ENCODE peak calls at places on chromosome 20, in four cellular contexts. W is cardiac fibroblast, L is stomach, E is foreskin fibroblast. T is an unnamed sample.

GRCh38 chr20:57553376-57554018 is 7.4 kb upstream of the PCK1 start:
- DNase-seq in W (no peak), L (no peak), E (peak), T (no peak)

GRCh38 chr20:19633985-19634384 is 124.1 kb upstream of the RIN2 start:
- DNase-seq in W (no peak), L (no peak), E (peak), T (no peak)

GRCh38 chr20:64024141-64024990 is 11.6 kb upstream of the C20orf204 start:
- DNase-seq in W (no peak), L (no peak), E (no peak), T (no peak)

GRCh38 chr20:38985603-38986170 is 23.5 kb downstream of the DHX35 start:
- DNase-seq in W (peak), L (no peak), E (peak), T (no peak)

GRCh38 chr20:10448270-10449156 is 13.4 kb downstream of the SLX4IP start:
- DNase-seq in W (peak), L (no peak), E (peak), T (no peak)

GRCh38 chr20:46173652-46174468 is 55.7 kb downstream of the CD40 start:
- DNase-seq in W (no peak), L (no peak), E (no peak), T (no peak)

GRCh38 chr20:59177266-59178250 is 13.9 kb downstream of the ZNF831 start:
- DNase-seq in W (no peak), L (no peak), E (no peak), T (no peak)

GRCh38 chr20:12963456-12963855 is 45.3 kb upstream of the SPTLC3 start:
- DNase-seq in W (no peak), L (no peak), E (no peak), T (no peak)

GRCh38 chr20:48807586-48808381 is 20.0 kb downstream of the PREX1 start:
- DNase-seq in W (peak), L (no peak), E (peak), T (no peak)

GRCh38 chr20:17227669-17228623 is 1.1 kb downstream of the PCSK2 start:
- DNase-seq in W (no peak), L (no peak), E (peak), T (no peak)

GRCh38 chr20:32354592-32355416 is 3.3 kb upstream of the ASXL1 start:
- DNase-seq in W (peak), L (no peak), E (peak), T (peak)

GRCh38 chr20:44019638-44020335 is 105.1 kb downstream of the TOX2 start:
- DNase-seq in W (peak), L (no peak), E (peak), T (peak)

GRCh38 chr20:32139947-32140346 is 30.4 kb downstream of the TM9SF4 start:
- DNase-seq in W (no peak), L (no peak), E (no peak), T (no peak)

GRCh38 chr20:43804781-43805180 is 78.0 kb upstream of the GTSF1L start:
- DNase-seq in W (no peak), L (no peak), E (no peak), T (no peak)

GRCh38 chr20:64108731-64109389 is 1.5 kb upstream of the NPBWR2 start:
- DNase-seq in W (no peak), L (peak), E (no peak), T (no peak)

GRCh38 chr20:41770427-41770826 is 152.2 kb upstream of the CHD6 start:
- DNase-seq in W (no peak), L (no peak), E (no peak), T (no peak)

T was measured in activated T-cell treated with anti-CD3 and anti-CD28 coated beads, Interleukin-2, amount 50 U/mL, for 72 hours.